ENCODE peak calls at places on chromosomes 16 and 17, in six cellular contexts. X is fibroblast of lung, N is OCI-LY7, Y is SK-N-SH, L is HCT116, A is H9. B is an unnamed sample.

GRCh38 chr16:13988038-13988437 is 68.1 kb downstream of the ERCC4 start:
- DNase-seq in N (no peak), L (no peak), A (no peak), X (no peak), Y (no peak), B (no peak)

GRCh38 chr17:73343168-73343634 is 31.4 kb upstream of the CDC42EP4 start:
- DNase-seq in N (no peak), Y (peak; percentile 94), A (peak; percentile 94), X (peak; percentile 84), L (no peak), B (no peak)

GRCh38 chr17:45269912-45270311 is 8.0 kb upstream of the SPATA32 start:
- DNase-seq in Y (no peak), N (no peak), X (no peak), A (no peak), L (no peak), B (no peak)

GRCh38 chr16:30127994-30128393 is 5.0 kb upstream of the MAPK3 start:
- DNase-seq in Y (no peak), N (no peak), L (no peak), X (no peak), A (no peak), B (no peak)

GRCh38 chr17:4944163-4944553 is 4.1 kb downstream of the RNF167 start:
- DNase-seq in Y (no peak), A (peak; percentile 42), L (no peak), N (peak; percentile 68), X (no peak), B (no peak)

GRCh38 chr17:29060475-29060874 is 17.5 kb downstream of the PIPOX start:
- DNase-seq in X (no peak), Y (no peak), L (no peak), A (no peak), N (no peak), B (no peak)

GRCh38 chr16:8961811-8962390 is 1.8 kb downstream of the USP7 start:
- DNase-seq in L (no peak), A (no peak), Y (no peak), X (peak; percentile 20), N (peak; percentile 37), B (no peak)

GRCh38 chr16:64356267-64356666 is 765.6 kb downstream of the CDH11 start:
- DNase-seq in Y (no peak), A (no peak), N (no peak), L (no peak), X (peak; percentile 89), B (no peak)

GRCh38 chr16:9050102-9050830 is 41.2 kb upstream of the HAPSTR1 start:
- DNase-seq in A (peak; percentile 94), L (no peak), X (peak; percentile 10), N (peak; percentile 27), Y (peak; percentile 22), B (no peak)

GRCh38 chr17:45353047-45353446 is 36.2 kb upstream of the MAP3K14 start:
- DNase-seq in X (no peak), L (no peak), Y (no peak), A (peak; percentile 18), N (no peak), B (no peak)

GRCh38 chr16:12377497-12377896 is 401.0 kb downstream of the SNX29 start:
- DNase-seq in N (no peak), A (no peak), L (no peak), X (no peak), Y (no peak), B (no peak)

GRCh38 chr16:31305219-31305618 is 45.4 kb downstream of the ITGAM start:
- DNase-seq in Y (no peak), A (no peak), X (no peak), L (no peak), N (no peak), B (no peak)

GRCh38 chr17:81510524-81510797 is 2.1 kb downstream of the ACTG1 start:
- DNase-seq in A (no peak), X (no peak), N (no peak), Y (no peak), L (no peak), B (no peak)

GRCh38 chr17:81511800-81512559 is 619 bp downstream of the ACTG1 start:
- DNase-seq in L (no peak), Y (no peak), X (no peak), A (peak; percentile 27), N (peak; percentile 52), B (no peak)

GRCh38 chr17:81511550-81511799 is 1.1 kb downstream of the ACTG1 start:
- DNase-seq in Y (no peak), X (no peak), A (no peak), L (no peak), N (no peak), B (no peak)

GRCh38 chr17:81509687-81510523 is 2.7 kb downstream of the ACTG1 start:
- DNase-seq in A (peak; percentile 31), L (no peak), X (no peak), Y (no peak), N (peak; percentile 29), B (no peak)

GRCh38 chr17:81510798-81511549 is 1.6 kb downstream of the ACTG1 start:
- DNase-seq in L (no peak), X (peak; percentile 39), N (peak; percentile 54), Y (no peak), A (peak; percentile 44), B (no peak)
- TF ChIP-seq CTCF in L (no peak), X (no peak), N (peak; percentile 25), Y (no peak), A (no peak), B (no peak)

DNA sequence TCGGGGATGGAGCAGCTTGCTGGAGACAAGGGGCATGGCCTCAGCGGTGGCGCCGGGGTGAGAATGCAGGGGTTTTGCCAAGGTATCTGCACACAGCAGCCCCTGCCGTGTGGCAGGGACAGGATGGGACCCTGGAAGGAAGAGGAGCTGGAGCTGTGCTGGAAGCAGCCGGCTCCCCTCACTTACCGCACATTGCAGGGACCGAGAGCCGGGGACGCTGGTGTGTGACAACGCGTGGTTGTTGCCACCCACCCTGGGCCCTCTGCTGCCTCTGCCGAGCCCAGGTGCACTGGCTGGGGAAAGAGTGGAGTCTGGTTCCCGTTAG is 3.0 kb downstream of the NUBP2 start:
- DNase-seq in N (no peak), X (no peak), L (no peak), Y (no peak), A (no peak), B (no peak)
- H3K79me2 ChIP-seq in N (peaks cover 22% of the 10 kb centered on the region), X (peaks cover 31% of the 10 kb centered on the region), L (peaks cover 53% of the 10 kb centered on the region), Y (peaks cover 52% of the 10 kb centered on the region), A (peaks cover 8% of the 10 kb centered on the region), B (peaks cover 44% of the 10 kb centered on the region)

GRCh38 chr17:78293896-78294295 is 62.5 kb downstream of the TMEM235 start:
- DNase-seq in L (no peak), N (no peak), Y (no peak), X (no peak), A (no peak), B (no peak)
- H3K27ac ChIP-seq in L (no peak overlapping the region), N (no peak overlapping the region), Y (no peak overlapping the region), X (no peak overlapping the region), A (no peak overlapping the region), B (no peak overlapping the region)

GRCh38 chr17:38868968-38869646 is 751 bp upstream of the LASP1 start:
- DNase-seq in Y (peak; percentile 81), N (peak; percentile 90), L (peak; percentile 79), A (peak; percentile 96), X (peak; percentile 83), B (no peak)
- TF ChIP-seq CTCF in Y (peak; percentile 52), N (peak; percentile 84), L (peak; percentile 26), A (peak; percentile 33), X (no peak), B (no peak)

DNA sequence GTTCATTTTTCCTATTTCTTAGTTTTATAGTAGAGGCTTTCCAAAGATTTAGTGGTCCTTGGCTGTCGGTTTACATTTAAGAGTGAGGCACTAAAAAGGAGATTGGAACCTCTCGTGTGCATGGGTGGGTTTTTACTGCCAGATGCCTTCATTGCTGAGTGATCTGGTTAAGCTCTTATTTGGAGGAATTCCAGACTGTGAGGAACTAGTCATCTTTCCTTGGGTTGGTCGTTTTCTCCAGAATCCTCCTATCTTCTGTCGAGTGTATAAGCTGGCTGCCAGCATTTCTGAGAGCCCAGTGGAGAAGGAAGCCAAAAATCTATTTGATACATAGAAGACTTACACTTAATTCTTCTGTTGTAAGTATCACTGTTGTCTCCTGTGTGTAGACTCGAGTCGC is 22.6 kb downstream of the IST1 start:
- DNase-seq in A (no peak), Y (no peak), N (no peak), X (peak; percentile 78), L (no peak), B (no peak)
- H3K79me2 ChIP-seq in A (peaks cover 21% of the 10 kb centered on the region), Y (peaks cover 97% of the 10 kb centered on the region), N (peaks cover 61% of the 10 kb centered on the region), X (peaks cover 71% of the 10 kb centered on the region), L (peaks cover 89% of the 10 kb centered on the region), B (peaks cover 70% of the 10 kb centered on the region)

GRCh38 chr16:79561729-79562128 is 38.8 kb downstream of the MAF start:
- DNase-seq in L (no peak), A (no peak), N (no peak), Y (no peak), X (no peak), B (no peak)
- H3K27ac ChIP-seq in L (no peak overlapping the region), A (no peak overlapping the region), N (no peak overlapping the region), Y (no peak overlapping the region), X (no peak overlapping the region), B (no peak overlapping the region)

B was measured in keratinocyte.